ENCODE peak calls at places on chromosomes 1 and 21, in ten cellular contexts. V is KBM-7; I is ACHN; A is stimulated activated CD4-positive, alpha-beta T cell treated with anti-CD3 and anti-CD28 coated beads, Interleukin-1b, Interleukin-23, amount 100 ng/mL, for 1 hour; B is Karpas-422; X is left ventricle myocardium inferior; S is brain microvascular endothelial cell; W is neural progenitor cell; E is OCI-LY7; G is psoas muscle. Q is an unnamed sample.

GRCh38 chr1:221718391-221719277 is 23.3 kb downstream of the DUSP10 start:
- DNase-seq in V (peak; percentile 62), I (no peak), A (no peak), B (no peak), X (no peak), S (no peak), W (peak; percentile 25), E (no peak), G (no peak), Q (no peak)

GRCh38 chr1:92907949-92908684 is 53.1 kb downstream of the DIPK1A start:
- DNase-seq in V (no peak), I (peak; percentile 19), A (no peak), B (no peak), X (no peak), S (no peak), W (no peak), E (no peak), G (no peak), Q (no peak)

GRCh38 chr1:165481820-165482532 is 37.0 kb upstream of the RXRG start:
- DNase-seq in V (peak; percentile 1), I (peak; percentile 76), A (no peak), B (no peak), X (peak; percentile 23), S (peak; percentile 81), W (no peak), E (no peak), G (peak; percentile 55), Q (peak; percentile 31)

GRCh38 chr21:35217504-35218060 is 168.5 kb upstream of the RUNX1 start:
- DNase-seq in V (no peak), I (peak; percentile 92), A (no peak), B (no peak), X (no peak), S (peak; percentile 86), W (no peak), E (no peak), G (no peak), Q (no peak)

GRCh38 chr1:19202396-19202795 is 7.7 kb downstream of the UBR4 start:
- DNase-seq in V (no peak), I (no peak), A (no peak), B (no peak), X (no peak), S (no peak), W (no peak), E (no peak), G (no peak), Q (peak; percentile 38)

GRCh38 chr1:15459771-15460719 is 3.5 kb downstream of the CELA2A start:
- DNase-seq in V (peak; percentile 16), I (no peak), A (no peak), B (no peak), X (no peak), S (no peak), W (no peak), E (no peak), G (no peak), Q (peak; percentile 13)

GRCh38 chr1:117045644-117046043 is 14.5 kb upstream of the TTF2 start:
- DNase-seq in V (no peak), I (no peak), A (no peak), B (peak; percentile 21), X (no peak), S (no peak), W (no peak), E (no peak), G (no peak), Q (no peak)

GRCh38 chr1:55209247-55209646 is 5.9 kb downstream of the USP24 start:
- DNase-seq in V (peak; percentile 42), I (no peak), A (no peak), B (peak; percentile 52), X (no peak), S (no peak), W (peak; percentile 40), E (peak; percentile 48), G (no peak), Q (peak; percentile 76)

GRCh38 chr1:63758805-63759204 is 15.0 kb upstream of the ROR1 start:
- DNase-seq in V (no peak), I (no peak), A (no peak), B (no peak), X (no peak), S (no peak), W (no peak), E (no peak), G (no peak), Q (no peak)